ENCODE peak calls at places on chromosomes 6 and 20, in ten cellular contexts. D is neural crest cell; J is esophagus squamous epithelium; K is Panc1; P is left ventricle myocardium inferior; Y is fibroblast of the aortic adventitia; W is omental fat pad; Q is type B pancreatic cell; A is CD8-positive, alpha-beta T cell; E is lung. F is an unnamed sample.

GRCh38 chr20:37204056-37204455 is 24.7 kb upstream of the MROH8 start:
- DNase-seq in Q (no peak), Y (no peak), D (no peak), E (no peak), K (no peak), W (no peak), A (no peak), P (no peak), J (no peak), F (no peak)

GRCh38 chr6:31355540-31355988 is 1.4 kb downstream of the HLA-B start:
- DNase-seq in J (no peak), P (no peak), W (no peak), E (no peak), K (no peak), D (no peak), Q (no peak), A (no peak), Y (no peak), F (no peak)

GRCh38 chr6:10151144-10151915 is 263.5 kb downstream of the TFAP2A start:
- DNase-seq in A (no peak), D (no peak), K (no peak), W (no peak), Q (no peak), Y (no peak), E (no peak), J (no peak), P (no peak), F (no peak)

GRCh38 chr20:34112600-34113061 is 588 bp upstream of the EIF2S2 start:
- DNase-seq in P (no peak), J (no peak), Y (peak), A (no peak), K (no peak), W (peak), Q (no peak), D (peak), E (no peak), F (no peak)

GRCh38 chr6:151807513-151808330 is at the start of gene ESR1:
- DNase-seq in Q (no peak), Y (peak), A (no peak), P (peak), W (peak), D (no peak), E (no peak), K (no peak), J (no peak), F (peak)

GRCh38 chr6:110874880-110875547 is 429 bp downstream of the AMD1 start:
- DNase-seq in W (no peak), P (peak), Q (peak), E (peak), J (no peak), A (peak), Y (no peak), K (no peak), D (peak), F (no peak)

GRCh38 chr6:21201673-21202430 is 391.7 kb upstream of the SOX4 start:
- DNase-seq in P (no peak), Y (no peak), E (no peak), A (no peak), W (no peak), K (no peak), Q (no peak), D (no peak), J (no peak), F (peak)

GRCh38 chr20:24206995-24207394 is 218.4 kb upstream of the GGTLC1 start:
- DNase-seq in W (no peak), K (no peak), Q (no peak), J (no peak), A (no peak), E (no peak), P (no peak), Y (peak), D (no peak), F (no peak)

GRCh38 chr6:24610672-24611071 is 35.3 kb downstream of the KIAA0319 start:
- DNase-seq in E (no peak), A (no peak), P (no peak), K (no peak), D (no peak), Q (no peak), J (no peak), Y (no peak), W (no peak), F (no peak)

GRCh38 chr6:135535989-135536414 is 38.5 kb upstream of the AHI1 start:
- DNase-seq in Y (peak), P (no peak), A (no peak), E (no peak), D (peak), K (no peak), W (no peak), Q (no peak), J (no peak), F (no peak)

DNA sequence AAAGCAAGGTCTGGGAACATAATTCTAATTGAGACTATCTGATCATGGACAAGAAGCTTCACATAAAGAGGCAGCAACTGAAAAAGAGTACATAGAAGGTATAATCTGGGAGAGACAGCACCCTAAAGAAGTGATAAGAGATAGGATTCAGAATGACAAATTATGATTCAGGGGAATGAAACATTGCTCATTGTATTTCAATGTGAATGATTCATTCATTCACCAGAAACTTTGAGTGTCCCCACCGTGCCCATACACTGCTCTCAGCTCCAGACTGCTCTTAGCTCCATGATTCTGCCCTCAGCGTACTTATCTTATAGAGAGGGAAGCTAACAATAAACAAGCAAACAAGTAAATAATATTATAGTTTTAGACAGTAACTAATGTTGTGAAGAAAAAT is 329.3 kb upstream of the IRAK1BP1 start:
- DNase-seq in P (no peak), A (no peak), Y (peak), J (no peak), K (no peak), D (no peak), Q (no peak), E (no peak), W (no peak), F (no peak)
- TF ChIP-seq CTCF in P (no peak), A (no peak), Y (no peak), J (no peak), K (no peak), D (no peak), Q (no peak), E (no peak), W (no peak), F (no peak)

DNA sequence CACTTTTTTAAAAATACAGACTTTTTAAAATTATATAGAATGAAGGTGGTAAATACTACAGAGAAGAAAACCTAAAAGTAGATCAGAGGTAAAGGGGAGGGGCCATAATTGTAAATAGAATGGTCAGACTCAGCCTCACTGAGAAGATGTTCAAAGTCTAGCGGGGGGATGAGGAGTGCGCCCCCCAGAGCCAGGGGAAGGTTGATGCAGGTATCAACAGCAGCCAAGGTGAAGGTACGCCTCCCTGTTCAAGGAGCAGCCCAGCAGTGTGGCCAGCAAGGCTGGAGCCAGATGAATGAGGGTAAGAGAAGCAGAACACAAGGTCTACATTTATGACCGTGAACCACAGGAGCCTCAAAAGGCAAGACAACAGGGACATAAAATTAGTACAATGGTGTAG is 204.1 kb downstream of the PTPRT start:
- DNase-seq in P (no peak), W (no peak), A (no peak), Q (no peak), D (no peak), Y (no peak), K (no peak), E (no peak), J (no peak), F (no peak)
- TF ChIP-seq CTCF in P (no peak), W (no peak), A (no peak), Q (no peak), D (no peak), Y (no peak), K (no peak), E (no peak), J (no peak), F (no peak)

GRCh38 chr6:129208415-129209034 is 325.6 kb downstream of the LAMA2 start:
- DNase-seq in D (no peak), A (no peak), Q (no peak), K (no peak), Y (no peak), J (no peak), P (no peak), W (no peak), E (no peak), F (no peak)
- TF ChIP-seq CTCF in D (no peak), A (no peak), Q (no peak), K (no peak), Y (no peak), J (no peak), P (no peak), W (no peak), E (no peak), F (no peak)

GRCh38 chr6:4856779-4857178 is 80.6 kb downstream of the CDYL start:
- DNase-seq in D (no peak), A (no peak), W (no peak), K (no peak), J (no peak), Q (no peak), E (no peak), Y (no peak), P (no peak), F (no peak)

GRCh38 chr6:4853782-4854511 is 77.7 kb downstream of the CDYL start:
- DNase-seq in A (no peak), W (no peak), P (no peak), K (no peak), J (no peak), Y (no peak), Q (no peak), D (no peak), E (no peak), F (no peak)

GRCh38 chr6:4861564-4861963 is 85.4 kb downstream of the CDYL start:
- DNase-seq in Y (no peak), P (no peak), Q (no peak), E (no peak), K (no peak), A (no peak), W (no peak), J (no peak), D (no peak), F (no peak)

GRCh38 chr6:4860387-4860786 is 84.2 kb downstream of the CDYL start:
- DNase-seq in E (no peak), Q (no peak), A (no peak), J (no peak), Y (no peak), W (no peak), D (no peak), P (no peak), K (no peak), F (no peak)

GRCh38 chr6:4858194-4859028 is 82.2 kb downstream of the CDYL start:
- DNase-seq in W (no peak), J (no peak), K (no peak), A (no peak), Y (no peak), D (no peak), P (no peak), E (no peak), Q (no peak), F (no peak)
- TF ChIP-seq CTCF in W (no peak), J (no peak), K (no peak), A (no peak), Y (no peak), D (no peak), P (no peak), E (no peak), Q (no peak), F (no peak)

DNA sequence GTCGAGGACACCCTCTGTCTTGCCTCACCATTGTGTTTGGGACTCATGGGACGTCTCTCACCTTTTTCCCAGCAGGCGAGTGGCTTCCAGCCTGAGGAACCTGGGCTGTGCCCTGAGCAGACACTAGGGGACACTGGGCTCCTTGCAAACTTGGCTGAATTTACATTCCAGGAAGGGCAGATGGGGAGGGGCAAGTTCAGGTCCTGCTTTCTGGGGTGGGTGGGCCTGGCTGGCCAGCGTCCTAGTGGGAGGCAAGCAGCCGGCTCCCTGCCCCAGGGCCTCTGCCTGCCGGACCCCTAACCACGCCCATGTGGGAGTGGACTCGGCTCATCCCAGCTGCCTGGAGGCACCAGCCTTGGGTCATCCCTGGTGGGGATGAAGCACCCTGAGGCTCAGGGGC is 48.2 kb upstream of the MLN start:
- DNase-seq in A (no peak), J (no peak), Q (no peak), P (no peak), D (peak), W (no peak), E (no peak), Y (no peak), K (no peak), F (no peak)
- TF ChIP-seq CTCF in A (no peak), J (peak), Q (peak), P (peak), D (peak), W (no peak), E (no peak), Y (peak), K (no peak), F (peak)

GRCh38 chr6:79841577-79842381 is 105.6 kb downstream of the ELOVL4 start:
- DNase-seq in W (no peak), Y (no peak), E (no peak), A (no peak), J (no peak), P (no peak), Q (no peak), D (no peak), K (no peak), F (no peak)
- TF ChIP-seq CTCF in W (no peak), Y (no peak), E (no peak), A (no peak), J (no peak), P (no peak), Q (no peak), D (no peak), K (no peak), F (no peak)

GRCh38 chr20:60271597-60271996 is 313.4 kb downstream of the CDH26 start:
- DNase-seq in W (no peak), E (no peak), J (no peak), K (no peak), P (no peak), D (no peak), Q (no peak), Y (peak), A (no peak), F (no peak)
- TF ChIP-seq CTCF in W (no peak), E (no peak), J (no peak), K (peak), P (peak), D (peak), Q (peak), Y (peak), A (peak), F (peak)

GRCh38 chr20:62387219-62387913 is 463 bp downstream of the RPS21 start:
- DNase-seq in J (no peak), Y (no peak), E (no peak), P (no peak), W (no peak), K (no peak), D (no peak), A (no peak), Q (no peak), F (no peak)

GRCh38 chr20:62389601-62390087 is 2.7 kb downstream of the RPS21 start:
- DNase-seq in W (no peak), Y (no peak), A (no peak), K (no peak), P (no peak), Q (no peak), D (no peak), J (no peak), E (no peak), F (no peak)

GRCh38 chr20:62387993-62388635 is 1.2 kb downstream of the RPS21 start:
- DNase-seq in W (no peak), Q (no peak), E (no peak), K (no peak), P (no peak), J (no peak), A (no peak), D (no peak), Y (no peak), F (no peak)

GRCh38 chr20:62390306-62391164 is 3.6 kb downstream of the RPS21 start:
- DNase-seq in Q (no peak), E (no peak), D (no peak), P (no peak), J (no peak), A (no peak), Y (no peak), K (no peak), W (no peak), F (no peak)

DNA sequence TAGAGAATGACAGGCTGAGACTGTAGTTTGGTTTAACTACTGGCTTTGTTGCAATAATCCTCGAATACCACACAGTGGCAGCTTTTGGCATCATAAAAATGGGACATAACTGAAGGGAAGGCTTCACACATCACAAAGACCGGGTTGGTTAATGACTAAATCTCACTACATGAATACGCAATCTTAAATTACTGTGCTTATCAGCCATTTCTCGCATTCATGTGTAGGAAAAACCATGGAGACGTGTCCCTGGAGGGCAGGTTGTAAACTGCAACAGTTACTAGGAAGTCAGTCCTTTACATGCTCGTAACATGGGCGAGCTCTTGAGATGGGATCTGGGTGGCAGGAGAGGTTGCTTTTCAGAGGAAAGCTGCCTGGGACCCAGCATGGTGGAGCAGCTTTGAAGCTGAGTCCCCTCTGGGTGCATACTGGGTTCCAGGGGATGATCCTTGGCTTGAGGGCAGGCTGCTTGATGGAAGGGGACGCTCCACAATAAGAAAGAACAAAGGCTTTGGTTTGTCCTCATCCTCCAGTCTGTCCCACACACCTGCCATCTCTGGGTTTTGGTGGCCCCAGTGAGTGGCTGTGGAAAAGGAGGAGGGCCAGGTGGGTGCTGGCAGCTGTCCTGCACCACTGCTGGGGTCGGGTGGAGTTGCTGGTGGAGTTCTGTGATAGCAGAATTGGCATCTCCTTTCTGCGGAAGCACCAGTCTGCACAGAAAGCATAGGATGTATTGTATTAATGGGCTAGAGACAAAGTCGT is 2.1 kb downstream of the RPS21 start:
- DNase-seq in A (no peak), J (no peak), E (no peak), D (no peak), K (no peak), P (no peak), Y (no peak), W (no peak), Q (no peak), F (no peak)
- TF ChIP-seq CTCF in A (no peak), J (no peak), E (no peak), D (peak), K (no peak), P (no peak), Y (no peak), W (no peak), Q (no peak), F (no peak)